ENCODE peak calls at places on chromosomes 1 and 21, in five cellular contexts. J is mammary epithelial cell, I is fibroblast of lung, O is A673, M is PC-3. C is an unnamed sample.

GRCh38 chr1:89523597-89524368 is 846 bp upstream of the LRRC8B start:
- DNase-seq in J (no peak), I (peak; percentile 47), O (peak; percentile 72), M (peak; percentile 40), C (peak; percentile 75)

GRCh38 chr1:231872461-231872910 is 245.9 kb downstream of the DISC1 start:
- DNase-seq in J (no peak), I (peak; percentile 17), O (no peak), M (peak; percentile 44), C (no peak)

GRCh38 chr21:45126085-45126687 is 51.8 kb downstream of the ADARB1 start:
- DNase-seq in J (no peak), I (no peak), O (no peak), M (no peak), C (no peak)

GRCh38 chr1:145796753-145797152 is 27.1 kb downstream of the RNF115 start:
- DNase-seq in J (no peak), I (no peak), O (no peak), M (no peak), C (no peak)

GRCh38 chr1:227779021-227779441 is 36.4 kb upstream of the PRSS38 start:
- DNase-seq in J (no peak), I (no peak), O (no peak), M (no peak), C (no peak)

GRCh38 chr1:10710489-10710888 is 86.0 kb downstream of the CASZ1 start:
- DNase-seq in J (no peak), I (no peak), O (no peak), M (no peak), C (no peak)

GRCh38 chr1:21332691-21333449 is 42.6 kb upstream of the ECE1 start:
- DNase-seq in J (no peak), I (no peak), O (no peak), M (no peak), C (no peak)

GRCh38 chr1:69737527-69738176 is 169.9 kb downstream of the LRRC7 start:
- DNase-seq in J (peak; percentile 63), I (peak; percentile 86), O (peak; percentile 84), M (peak; percentile 79), C (peak; percentile 84)

GRCh38 chr1:16981269-16981849 is 939 bp upstream of the MFAP2 start:
- DNase-seq in J (peak; percentile 93), I (peak; percentile 71), O (no peak), M (peak; percentile 93), C (no peak)

GRCh38 chr1:208851376-208851775 is 607.2 kb upstream of the PLXNA2 start:
- DNase-seq in J (no peak), I (no peak), O (no peak), M (no peak), C (no peak)

GRCh38 chr1:78673120-78673519 is 23.5 kb downstream of the IFI44 start:
- DNase-seq in J (no peak), I (no peak), O (no peak), M (no peak), C (peak; percentile 70)

GRCh38 chr1:169348356-169349036 is 19.1 kb downstream of the NME7 start:
- DNase-seq in J (peak; percentile 32), I (peak; percentile 79), O (peak; percentile 76), M (peak; percentile 84), C (peak; percentile 69)

GRCh38 chr1:11528636-11529121 is 49.7 kb downstream of the DISP3 start:
- DNase-seq in J (no peak), I (no peak), O (no peak), M (no peak), C (no peak)

GRCh38 chr1:41714613-41715389 is 203.9 kb downstream of the HIVEP3 start:
- DNase-seq in J (no peak), I (no peak), O (no peak), M (no peak), C (no peak)

GRCh38 chr1:166766942-166767341 is 72.3 kb upstream of the POGK start:
- DNase-seq in J (no peak), I (no peak), O (no peak), M (no peak), C (no peak)

GRCh38 chr1:202708456-202709275 is 1.6 kb downstream of the SYT2 start:
- DNase-seq in J (no peak), I (no peak), O (no peak), M (no peak), C (no peak)

GRCh38 chr1:202706851-202707250 is 3.4 kb downstream of the SYT2 start:
- DNase-seq in J (no peak), I (no peak), O (no peak), M (no peak), C (no peak)

GRCh38 chr1:202710070-202711025 is at the start of gene SYT2:
- DNase-seq in J (no peak), I (peak; percentile 17), O (peak; percentile 72), M (no peak), C (peak; percentile 78)

GRCh38 chr1:202711949-202712635 is 1.8 kb upstream of the SYT2 start:
- DNase-seq in J (no peak), I (no peak), O (no peak), M (no peak), C (peak; percentile 67)

DNA sequence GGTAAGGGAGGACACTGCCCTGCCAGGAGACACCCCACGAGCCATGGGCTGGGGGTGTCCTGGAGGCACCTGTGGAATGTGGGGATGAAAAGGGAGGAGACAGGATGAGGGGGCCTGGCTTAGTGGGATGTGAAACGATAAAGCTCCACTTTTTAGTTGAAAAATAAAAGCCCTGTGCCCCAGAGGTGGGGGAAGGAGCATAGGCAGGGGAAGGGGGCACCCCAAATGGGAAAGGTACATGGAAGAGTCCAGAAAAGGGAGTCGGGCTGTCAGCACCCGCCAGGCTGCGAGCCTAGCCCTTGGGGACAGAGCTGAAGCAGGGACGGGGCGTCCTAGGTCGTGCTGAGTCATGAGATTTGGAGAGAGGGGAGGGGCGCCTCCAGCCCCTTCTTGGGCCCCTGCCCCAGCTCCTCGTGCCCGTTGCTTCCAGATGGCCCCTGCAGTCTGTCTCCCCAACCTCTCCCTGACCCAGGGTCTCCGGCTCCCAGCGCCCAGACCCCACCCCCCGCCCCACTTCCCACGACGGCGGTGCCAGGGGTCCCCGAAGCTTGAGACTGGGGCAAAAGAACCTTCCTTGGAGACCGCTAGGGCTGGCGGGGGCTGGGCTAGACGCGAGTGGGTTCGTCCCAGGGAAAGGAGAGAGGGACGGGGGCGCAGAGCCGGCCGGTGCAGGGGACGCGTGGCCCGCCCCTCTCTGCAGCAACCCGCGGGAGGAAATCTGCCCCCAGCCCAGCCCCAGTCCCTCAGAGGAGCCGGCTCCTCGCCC is 795 bp downstream of the SYT2 start:
- DNase-seq in J (no peak), I (no peak), O (no peak), M (no peak), C (peak; percentile 70)
- TF ChIP-seq EZH2 in J (no peak), I (no peak), O (no peak), M (no peak), C (no peak)

DNA sequence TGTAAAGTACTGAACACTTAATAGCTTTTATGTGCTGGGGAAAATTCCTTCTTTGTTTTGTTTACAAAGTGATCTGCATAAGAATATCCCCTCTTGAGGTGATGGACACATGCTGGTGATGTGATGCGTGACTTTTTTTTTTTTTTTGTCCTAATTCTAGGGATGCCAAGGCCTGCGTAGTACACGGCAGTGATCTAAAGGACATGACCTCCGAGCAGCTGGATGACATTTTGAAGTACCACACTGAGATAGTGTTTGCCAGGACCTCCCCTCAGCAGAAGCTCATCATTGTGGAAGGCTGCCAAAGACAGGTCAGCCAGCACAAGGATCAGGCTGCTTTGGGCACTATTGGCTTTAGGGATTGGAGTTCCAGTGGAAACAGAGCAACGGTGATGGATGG is 24.7 kb downstream of the ATP1A1 start:
- DNase-seq in J (no peak), I (no peak), O (no peak), M (no peak), C (peak; percentile 43)
- H3K27ac ChIP-seq in J (no peak overlapping the region), I (no peak overlapping the region), O (no peak overlapping the region), M (no peak overlapping the region), C (no peak overlapping the region)

DNA sequence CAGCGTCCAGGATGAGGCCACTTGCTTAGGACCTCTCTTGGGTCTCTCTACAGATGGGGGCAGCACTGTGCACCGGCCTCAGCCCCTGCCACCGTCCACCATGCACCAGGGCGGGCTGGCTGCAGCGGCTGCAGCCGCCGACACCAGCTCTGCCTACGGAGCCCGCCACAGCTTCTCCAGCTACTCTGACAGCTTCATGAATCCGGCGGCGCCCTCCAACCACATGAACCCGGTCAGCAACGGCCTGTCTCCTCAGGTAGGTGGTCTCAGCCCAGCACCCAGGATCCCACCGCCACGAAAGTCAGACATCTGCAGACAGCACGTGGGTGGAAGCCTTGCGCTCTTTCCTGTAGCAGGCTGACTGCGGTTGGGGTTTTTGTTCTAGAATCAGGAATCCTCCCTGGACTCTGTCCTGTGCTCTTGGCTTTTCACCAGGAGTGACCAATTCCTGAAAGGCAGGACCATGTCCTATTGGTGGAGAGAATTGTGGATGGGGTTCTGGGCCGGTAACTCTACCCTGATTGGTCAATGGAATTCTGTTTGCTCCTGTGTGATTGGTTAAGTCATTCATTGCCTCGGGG is 72.5 kb downstream of the PAX7 start:
- DNase-seq in J (peak; percentile 50), I (no peak), O (no peak), M (no peak), C (peak; percentile 53)
- TF ChIP-seq EZH2 in J (no peak), I (no peak), O (no peak), M (no peak), C (no peak)

GRCh38 chr1:43550598-43551246 is 20.0 kb downstream of the PTPRF start:
- DNase-seq in J (no peak), I (no peak), O (no peak), M (no peak), C (peak; percentile 27)
- H3K27ac ChIP-seq in J (peak overlapping the region; percentile 92), I (no peak overlapping the region), O (no peak overlapping the region), M (peak overlapping the region; percentile 76), C (peak overlapping the region; percentile 98)